ENCODE peak calls at places on chromosomes 6 and 20, in five cellular contexts. F is HFFc6, T is progenitor cell of endocrine pancreas, B is transverse colon, A is uterus. P is an unnamed sample.

GRCh38 chr20:11003341-11003740 is 329.5 kb upstream of the JAG1 start:
- DNase-seq in F (no peak), T (no peak), B (no peak), A (no peak), P (no peak)

GRCh38 chr6:91654844-91655192 is 1067.9 kb upstream of the MAP3K7 start:
- DNase-seq in F (no peak), T (no peak), B (no peak), A (no peak), P (no peak)

GRCh38 chr20:21968486-21968885 is 263.0 kb downstream of the PAX1 start:
- DNase-seq in F (no peak), T (no peak), B (no peak), A (no peak), P (no peak)

GRCh38 chr20:62633571-62634329 is 8.6 kb upstream of the SLCO4A1 start:
- DNase-seq in F (no peak), T (no peak), B (no peak), A (no peak), P (no peak)

GRCh38 chr6:170040906-170041305 is 250.0 kb downstream of the DLL1 start:
- DNase-seq in F (no peak), T (no peak), B (no peak), A (no peak), P (no peak)

GRCh38 chr6:116929825-116930224 is 52.8 kb downstream of the RFX6 start:
- DNase-seq in F (no peak), T (no peak), B (no peak), A (no peak), P (no peak)

GRCh38 chr6:4008324-4009047 is 70.5 kb downstream of the FAM217A start:
- DNase-seq in F (peak), T (no peak), B (no peak), A (no peak), P (no peak)

GRCh38 chr6:190596-191395 is 101.5 kb upstream of the DUSP22 start:
- DNase-seq in F (no peak), T (no peak), B (no peak), A (no peak), P (no peak)

GRCh38 chr6:34001706-34002645 is 143.9 kb downstream of the GRM4 start:
- DNase-seq in F (no peak), T (no peak), B (no peak), A (no peak), P (no peak)

GRCh38 chr6:80142586-80142985 is 36.1 kb downstream of the BCKDHB start:
- DNase-seq in F (no peak), T (no peak), B (no peak), A (no peak), P (no peak)

GRCh38 chr6:73388800-73389512 is 5.7 kb upstream of the DDX43 start:
- DNase-seq in F (peak), T (peak), B (peak), A (peak), P (peak)

GRCh38 chr6:35602133-35602946 is 86.4 kb downstream of the FKBP5 start:
- DNase-seq in F (peak), T (no peak), B (no peak), A (no peak), P (no peak)

GRCh38 chr20:23366384-23366783 is 4.4 kb downstream of the GZF1 start:
- DNase-seq in F (no peak), T (no peak), B (no peak), A (no peak), P (no peak)

GRCh38 chr6:79737172-79737571 is 106.0 kb downstream of the SH3BGRL2 start:
- DNase-seq in F (no peak), T (no peak), B (peak), A (no peak), P (no peak)

GRCh38 chr6:104123227-104123626 is 736.5 kb downstream of the HACE1 start:
- DNase-seq in F (no peak), T (no peak), B (no peak), A (no peak), P (no peak)

GRCh38 chr6:150897400-150897943 is 32.0 kb downstream of the MTHFD1L start:
- DNase-seq in F (no peak), T (no peak), B (no peak), A (no peak), P (no peak)

GRCh38 chr20:48470141-48470540 is 357.7 kb downstream of the PREX1 start:
- DNase-seq in F (no peak), T (no peak), B (no peak), A (no peak), P (no peak)

GRCh38 chr6:117601811-117602150 is 530 bp downstream of the GOPC start:
- DNase-seq in F (no peak), T (no peak), B (peak), A (no peak), P (no peak)

GRCh38 chr6:142569676-142570075 is 267.9 kb downstream of the ADGRG6 start:
- DNase-seq in F (no peak), T (no peak), B (no peak), A (no peak), P (no peak)

GRCh38 chr6:18400831-18401446 is 13.8 kb downstream of the RNF144B start:
- DNase-seq in F (no peak), T (no peak), B (no peak), A (no peak), P (no peak)

GRCh38 chr6:21109421-21110178 is 484.0 kb upstream of the SOX4 start:
- DNase-seq in F (peak), T (no peak), B (no peak), A (no peak), P (no peak)

GRCh38 chr6:144150673-144151009 is 324 bp downstream of the STX11 start:
- DNase-seq in F (no peak), T (peak), B (peak), A (no peak), P (no peak)

GRCh38 chr6:74705451-74705850 is 500.4 kb downstream of the COL12A1 start:
- DNase-seq in F (peak), T (no peak), B (no peak), A (no peak), P (no peak)

GRCh38 chr20:50704971-50705370 is 13.6 kb upstream of the RIPOR3 start:
- DNase-seq in F (peak), T (no peak), B (no peak), A (no peak), P (no peak)

GRCh38 chr6:132391391-132392291 is 9.6 kb downstream of the MOXD1 start:
- DNase-seq in F (peak), T (no peak), B (peak), A (peak), P (no peak)

GRCh38 chr20:25196701-25197120 is 1.2 kb downstream of the ENTPD6 start:
- DNase-seq in F (no peak), T (no peak), B (no peak), A (no peak), P (no peak)

DNA sequence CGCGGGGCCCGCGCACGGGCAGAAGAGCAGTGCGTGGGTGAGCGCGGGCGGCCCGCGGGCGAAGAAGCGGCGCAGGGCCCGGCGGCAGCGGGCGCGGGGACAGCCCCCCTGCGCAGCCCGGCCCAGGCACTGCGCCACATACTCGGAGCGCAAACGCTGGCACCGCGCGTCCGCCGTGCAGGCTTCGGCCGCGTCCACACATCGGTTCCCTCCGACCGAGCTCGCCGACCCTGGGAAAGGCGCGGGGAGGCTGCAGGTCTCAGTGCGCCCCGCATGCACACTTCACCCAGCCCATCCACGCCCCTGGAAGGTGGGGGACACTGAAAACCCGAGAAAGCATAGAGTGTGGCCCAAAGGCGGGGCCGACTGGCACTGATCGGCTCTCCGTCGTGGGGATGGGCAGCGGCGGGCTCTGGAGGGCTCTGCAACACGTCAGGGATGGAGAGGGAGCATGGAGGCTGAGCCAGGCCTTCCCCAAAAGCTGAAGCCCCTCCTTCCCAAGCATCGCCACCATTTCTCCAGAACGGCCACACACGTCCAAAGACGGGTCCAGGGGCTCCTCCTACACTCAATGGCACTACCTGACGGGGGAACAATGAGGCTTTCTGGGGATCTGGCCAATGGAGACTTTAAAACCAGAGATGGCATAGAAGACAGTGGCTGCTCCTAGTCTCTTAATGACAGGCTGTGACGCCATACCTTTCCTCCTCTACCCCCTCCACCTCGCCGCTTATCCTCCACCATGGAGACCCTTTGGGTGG is 2.0 kb downstream of the GFRA4 start:
- DNase-seq in F (no peak), T (no peak), B (no peak), A (no peak), P (no peak)
- TF ChIP-seq CTCF in F (no peak), T (no peak), B (no peak), A (no peak), P (no peak)

GRCh38 chr20:37081717-37082289 is 14.0 kb downstream of the RBL1 start:
- DNase-seq in F (no peak), T (no peak), B (peak), A (no peak), P (no peak)
- TF ChIP-seq CTCF in F (peak), T (peak), B (no peak), A (no peak), P (no peak)

DNA sequence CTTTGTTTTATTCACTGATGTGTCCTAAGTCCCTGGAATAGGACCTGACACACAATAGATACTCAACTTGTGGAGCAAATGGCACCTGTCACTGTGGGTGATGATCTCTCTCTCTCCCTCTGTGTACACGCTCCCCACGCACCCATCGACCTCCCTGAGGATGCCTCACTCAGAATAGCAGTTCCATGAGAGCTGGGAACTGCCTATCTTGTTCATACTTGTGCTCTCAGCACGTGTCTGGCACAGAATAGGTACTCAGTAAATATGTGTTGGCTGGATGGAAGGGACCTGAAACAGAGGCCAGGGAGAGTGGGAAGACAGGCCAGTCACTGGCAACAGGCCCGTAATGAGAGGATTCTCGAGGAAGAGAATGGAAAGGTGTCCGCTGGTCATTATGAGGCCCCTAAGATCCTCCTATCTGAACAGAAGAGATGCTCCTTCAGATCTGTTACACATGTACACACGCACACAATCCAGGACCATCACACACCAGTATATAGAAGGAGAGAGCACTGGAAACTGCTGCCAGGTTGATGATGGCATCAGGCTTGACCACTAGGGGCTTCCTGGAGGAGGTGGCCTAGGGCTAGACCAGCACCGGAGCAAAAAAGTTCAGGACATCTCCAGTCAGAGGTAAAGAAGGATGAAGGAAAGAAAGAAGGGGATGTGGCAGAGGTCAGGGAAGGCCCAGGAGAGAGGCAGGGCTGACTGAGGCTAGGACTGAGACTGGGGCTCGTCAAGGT is 30.9 kb downstream of the VEGFA start:
- DNase-seq in F (no peak), T (no peak), B (no peak), A (no peak), P (no peak)
- TF ChIP-seq CTCF in F (peak), T (peak), B (no peak), A (no peak), P (no peak)

DNA sequence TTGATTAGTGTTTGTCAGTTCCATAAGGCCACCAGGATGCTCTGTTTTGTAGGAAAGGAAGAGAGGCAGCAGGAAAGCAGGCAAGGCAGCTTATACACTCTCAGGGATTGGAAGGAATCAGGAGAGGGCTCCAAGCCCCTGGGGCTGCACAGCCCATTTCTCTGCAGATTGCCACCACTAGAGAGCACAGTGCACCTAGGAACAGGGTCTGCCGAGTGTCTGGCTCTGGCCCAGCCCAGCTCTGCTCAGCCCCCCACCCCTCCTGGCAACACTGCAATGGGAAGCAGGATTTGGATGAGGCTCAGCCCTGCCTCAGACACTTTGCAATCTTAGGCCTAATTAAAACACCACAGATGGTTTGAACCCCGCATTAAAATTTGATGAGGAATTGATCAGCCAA is 252.6 kb downstream of the DHX35 start:
- DNase-seq in F (no peak), T (no peak), B (no peak), A (no peak), P (no peak)
- TF ChIP-seq CTCF in F (no peak), T (no peak), B (no peak), A (no peak), P (no peak)

GRCh38 chr20:43839793-43840199 is 74.9 kb upstream of the TOX2 start:
- DNase-seq in F (no peak), T (no peak), B (no peak), A (no peak), P (no peak)

GRCh38 chr20:43837856-43838702 is 76.6 kb upstream of the TOX2 start:
- DNase-seq in F (no peak), T (no peak), B (no peak), A (no peak), P (no peak)

GRCh38 chr20:43838703-43839060 is 76.0 kb upstream of the TOX2 start:
- DNase-seq in F (no peak), T (no peak), B (no peak), A (no peak), P (no peak)

GRCh38 chr20:43842126-43843020 is 72.3 kb upstream of the TOX2 start:
- DNase-seq in F (no peak), T (no peak), B (no peak), A (no peak), P (no peak)

DNA sequence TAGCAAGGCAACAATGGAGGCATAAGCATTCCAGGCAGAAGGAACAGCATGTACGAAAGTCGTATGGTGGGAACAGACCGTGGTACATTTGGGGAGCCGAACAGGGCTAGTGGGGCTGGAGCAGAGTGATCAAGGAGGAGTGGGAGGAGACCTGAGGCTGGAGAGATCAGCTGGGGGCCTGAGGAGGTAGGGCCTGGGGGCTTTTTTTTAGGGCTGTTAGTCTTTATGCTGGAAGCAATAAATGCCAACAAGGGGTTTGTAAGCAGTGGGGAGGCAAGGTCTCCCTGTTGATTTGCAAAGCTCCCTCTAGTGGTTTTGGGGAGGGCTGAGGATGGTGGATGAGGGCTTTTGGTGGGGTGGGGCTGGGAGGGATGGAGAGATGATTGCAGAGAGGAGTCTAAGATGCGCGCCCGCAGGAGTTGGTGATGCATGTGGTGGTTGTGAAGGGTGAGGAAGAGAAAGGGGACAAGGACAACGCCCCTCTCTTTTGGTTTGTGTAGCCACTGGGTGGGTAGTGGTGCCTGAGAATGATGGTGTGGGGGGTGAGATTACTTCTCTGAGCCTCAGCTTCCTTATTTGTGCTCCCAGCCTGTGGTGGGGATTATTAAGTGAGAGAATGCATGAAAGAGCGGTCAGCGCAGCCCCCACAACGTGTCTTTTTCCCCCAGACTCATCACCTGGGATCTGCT is 74.1 kb upstream of the TOX2 start:
- DNase-seq in F (no peak), T (no peak), B (peak), A (no peak), P (no peak)
- TF ChIP-seq CTCF in F (peak), T (peak), B (no peak), A (no peak), P (no peak)

P was measured in activated B cell treated with CpG ODN at 0.5 μM for 24 hours.